ENCODE peak calls at places on chromosomes 3 and 15, in five cellular contexts. B is brain microvascular endothelial cell, L is WTC11, Z is AG09319, V is PC-3. Q is an unnamed sample.

GRCh38 chr15:88020806-88021205 is 235.7 kb downstream of the NTRK3 start:
- DNase-seq in B (no peak), L (no peak), Z (no peak), V (no peak), Q (no peak)

GRCh38 chr3:133843634-133844033 is 38.0 kb downstream of the SRPRB start:
- DNase-seq in B (peak; percentile 88), L (no peak), Z (no peak), V (no peak), Q (no peak)

GRCh38 chr3:112671930-112672715 is 31.2 kb upstream of the CCDC80 start:
- DNase-seq in B (peak; percentile 92), L (no peak), Z (peak; percentile 94), V (peak; percentile 80), Q (no peak)

GRCh38 chr3:23880703-23881339 is 36.0 kb downstream of the NKIRAS1 start:
- DNase-seq in B (no peak), L (no peak), Z (no peak), V (no peak), Q (no peak)

GRCh38 chr3:138578141-138578540 is 15.9 kb downstream of the CEP70 start:
- DNase-seq in B (no peak), L (no peak), Z (no peak), V (no peak), Q (no peak)

GRCh38 chr3:94524102-94524922 is 461.5 kb downstream of the NSUN3 start:
- DNase-seq in B (no peak), L (no peak), Z (no peak), V (no peak), Q (no peak)

GRCh38 chr3:39138804-39139415 is 14.5 kb downstream of the CSRNP1 start:
- DNase-seq in B (no peak), L (no peak), Z (no peak), V (no peak), Q (no peak)

GRCh38 chr3:58577269-58577821 is at the start of gene FAM107A:
- DNase-seq in B (peak; percentile 45), L (peak; percentile 58), Z (peak; percentile 74), V (peak; percentile 33), Q (no peak)

GRCh38 chr3:65893631-65894030 is 145.1 kb downstream of the MAGI1 start:
- DNase-seq in B (no peak), L (no peak), Z (no peak), V (no peak), Q (no peak)

GRCh38 chr3:156371683-156372082 is 183.2 kb downstream of the SSR3 start:
- DNase-seq in B (no peak), L (no peak), Z (no peak), V (no peak), Q (no peak)

GRCh38 chr15:73688455-73688854 is 4.3 kb downstream of the CD276 start:
- DNase-seq in B (peak; percentile 49), L (no peak), Z (no peak), V (no peak), Q (no peak)

GRCh38 chr3:9098716-9099675 is 135.7 kb upstream of the RAD18 start:
- DNase-seq in B (no peak), L (no peak), Z (no peak), V (peak; percentile 56), Q (no peak)

GRCh38 chr15:68819451-68820204 is 1.1 kb downstream of the ANP32A start:
- DNase-seq in B (peak; percentile 31), L (peak; percentile 34), Z (no peak), V (peak; percentile 36), Q (no peak)

GRCh38 chr3:36700537-36701248 is 63.7 kb downstream of the DCLK3 start:
- DNase-seq in B (peak; percentile 84), L (peak; percentile 69), Z (peak; percentile 50), V (peak; percentile 81), Q (no peak)

GRCh38 chr3:157128771-157129671 is 30.9 kb downstream of the CCNL1 start:
- DNase-seq in B (peak; percentile 57), L (peak; percentile 18), Z (no peak), V (peak; percentile 82), Q (no peak)

GRCh38 chr3:100580147-100580546 is 29.3 kb upstream of the ADGRG7 start:
- DNase-seq in B (no peak), L (no peak), Z (no peak), V (no peak), Q (no peak)

GRCh38 chr3:33490641-33491241 is 50.5 kb upstream of the UBP1 start:
- DNase-seq in B (no peak), L (no peak), Z (no peak), V (no peak), Q (no peak)

GRCh38 chr3:129383292-129383860 is 45.1 kb downstream of the EFCAB12 start:
- DNase-seq in B (peak; percentile 61), L (peak; percentile 77), Z (peak; percentile 11), V (peak; percentile 73), Q (no peak)

GRCh38 chr3:160929595-160929994 is 173.6 kb downstream of the PPM1L start:
- DNase-seq in B (peak; percentile 28), L (no peak), Z (peak; percentile 4), V (peak; percentile 47), Q (no peak)

GRCh38 chr3:190000861-190001196 is 119.9 kb downstream of the P3H2 start:
- DNase-seq in B (no peak), L (no peak), Z (no peak), V (no peak), Q (no peak)

GRCh38 chr3:159879598-159879997 is 109.0 kb upstream of the IL12A start:
- DNase-seq in B (no peak), L (no peak), Z (no peak), V (no peak), Q (no peak)

GRCh38 chr3:66082679-66083078 is 44.0 kb upstream of the MAGI1 start:
- DNase-seq in B (no peak), L (no peak), Z (no peak), V (no peak), Q (no peak)

GRCh38 chr3:185825639-185826481 is 1.0 kb upstream of the IGF2BP2 start:
- DNase-seq in B (no peak), L (peak; percentile 70), Z (no peak), V (peak; percentile 64), Q (no peak)

GRCh38 chr3:71681224-71681668 is 44.0 kb downstream of the EIF4E3 start:
- DNase-seq in B (peak; percentile 75), L (peak; percentile 66), Z (no peak), V (peak; percentile 80), Q (no peak)

GRCh38 chr15:57251941-57252340 is 124.4 kb upstream of the CGNL1 start:
- DNase-seq in B (no peak), L (no peak), Z (peak; percentile 19), V (peak; percentile 4), Q (no peak)

GRCh38 chr3:74041068-74041675 is 416.4 kb upstream of the PDZRN3 start:
- DNase-seq in B (no peak), L (no peak), Z (no peak), V (no peak), Q (no peak)

GRCh38 chr15:56759450-56759845 is 26.1 kb upstream of the ZNF280D start:
- DNase-seq in B (peak; percentile 98), L (no peak), Z (peak; percentile 77), V (peak; percentile 72), Q (no peak)

GRCh38 chr3:120025520-120025919 is 68.7 kb downstream of the GSK3B start:
- DNase-seq in B (no peak), L (no peak), Z (no peak), V (peak; percentile 71), Q (no peak)

GRCh38 chr3:4738737-4739274 is 240.4 kb upstream of the BHLHE40 start:
- DNase-seq in B (peak; percentile 24), L (no peak), Z (no peak), V (no peak), Q (peak; percentile 63)

GRCh38 chr3:67384790-67385397 is 269.5 kb downstream of the SUCLG2 start:
- DNase-seq in B (peak; percentile 24), L (peak; percentile 78), Z (peak; percentile 12), V (peak; percentile 52), Q (no peak)

GRCh38 chr3:36993326-36994283 is at the start of gene MLH1:
- DNase-seq in B (peak; percentile 100), L (peak; percentile 99), Z (peak; percentile 100), V (peak; percentile 100), Q (peak; percentile 93)

GRCh38 chr3:30693470-30694120 is 87.2 kb downstream of the TGFBR2 start:
- DNase-seq in B (peak; percentile 64), L (peak; percentile 35), Z (peak; percentile 43), V (peak; percentile 82), Q (no peak)

DNA sequence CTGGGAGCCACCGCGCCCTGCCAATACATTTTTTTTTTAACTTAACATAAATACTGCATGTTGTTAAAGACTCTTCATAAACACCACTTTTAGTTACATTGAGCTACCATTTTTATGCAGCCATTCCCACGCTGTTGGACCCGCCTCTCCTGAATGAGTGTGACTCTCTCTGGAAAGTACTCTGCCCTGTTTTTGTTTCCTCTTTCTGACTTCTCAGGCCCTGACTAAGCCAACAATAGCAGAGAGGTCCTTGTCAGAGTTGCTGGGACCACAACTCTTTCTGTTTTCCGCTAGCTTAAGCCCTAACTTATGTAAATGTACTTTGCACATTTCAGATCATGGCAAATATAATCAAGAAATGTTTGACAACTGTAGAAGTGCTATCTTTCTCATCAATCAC is 35.3 kb downstream of the PARP15 start:
- DNase-seq in B (peak; percentile 25), L (no peak), Z (no peak), V (no peak), Q (no peak)
- TF ChIP-seq CTCF in B (no peak), L (no peak), Z (no peak), V (no peak), Q (no peak)

GRCh38 chr3:43362183-43362582 is 75.8 kb downstream of the SNRK start:
- DNase-seq in B (no peak), L (no peak), Z (no peak), V (no peak), Q (no peak)
- TF ChIP-seq CTCF in B (no peak), L (no peak), Z (no peak), V (no peak), Q (no peak)

DNA sequence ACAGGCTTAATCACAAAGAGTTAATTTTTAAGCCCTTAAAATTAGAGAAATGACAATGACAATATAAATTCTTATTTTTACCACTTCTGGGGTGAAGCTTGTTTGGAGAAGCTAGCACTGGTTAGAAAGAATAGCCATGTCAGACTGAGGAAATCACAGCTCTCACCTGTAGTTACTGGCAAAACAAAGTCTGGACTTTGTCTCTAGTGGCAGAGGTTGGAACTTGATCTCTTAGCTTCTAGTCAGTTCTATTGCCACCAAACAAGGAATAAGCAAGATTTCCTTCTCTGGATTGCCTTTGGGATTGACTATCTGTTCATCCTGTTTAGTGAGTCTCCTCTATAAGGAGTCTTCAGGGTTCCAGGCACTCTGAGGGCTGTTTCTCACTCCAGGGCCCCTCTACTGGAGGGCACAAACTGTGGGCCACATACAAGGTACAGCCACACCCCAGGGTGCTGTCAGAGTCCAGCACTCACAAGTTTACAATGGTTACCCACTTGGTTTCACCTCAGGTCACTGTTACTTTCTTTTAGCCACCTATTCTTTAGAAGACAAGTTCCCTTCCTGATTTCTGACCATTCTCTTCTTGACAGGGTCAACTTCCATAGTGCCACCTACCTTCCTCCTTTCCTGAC is 426.6 kb upstream of the THBS1 start:
- DNase-seq in B (no peak), L (no peak), Z (no peak), V (peak; percentile 45), Q (no peak)
- TF ChIP-seq CTCF in B (peak; percentile 29), L (no peak), Z (peak; percentile 5), V (peak; percentile 43), Q (no peak)

DNA sequence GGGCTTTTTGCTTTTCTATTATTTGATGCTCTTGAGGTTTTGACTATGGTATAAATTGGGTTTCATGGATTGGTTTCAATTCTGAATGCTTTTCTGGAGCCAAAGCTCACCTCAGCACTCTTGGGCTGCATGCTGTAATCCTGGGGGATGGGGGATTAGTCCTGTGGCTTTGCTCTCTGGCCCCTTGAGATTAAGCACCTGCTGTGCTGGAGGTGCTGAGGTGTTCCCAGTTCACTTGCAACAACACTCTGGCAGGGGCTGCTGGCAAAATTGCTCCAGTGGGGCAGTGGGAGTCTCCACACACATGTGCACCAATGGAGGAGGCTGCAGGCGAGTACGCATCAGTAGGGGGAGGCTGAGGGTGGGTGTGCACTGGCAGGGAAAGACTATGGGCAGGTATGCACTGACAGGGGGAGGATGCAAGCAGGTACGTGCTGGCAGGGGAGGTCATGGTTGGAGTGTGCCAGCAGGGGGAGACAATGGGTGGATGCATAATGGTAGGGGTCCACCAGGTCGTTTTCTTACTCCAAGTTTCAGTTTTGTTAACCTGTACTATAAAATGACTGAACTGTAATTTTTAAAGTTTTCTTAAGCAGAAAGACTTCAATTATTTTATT is 489.2 kb downstream of the FGF12 start:
- DNase-seq in B (no peak), L (peak; percentile 41), Z (no peak), V (no peak), Q (no peak)
- TF ChIP-seq CTCF in B (peak; percentile 16), L (peak; percentile 21), Z (no peak), V (peak; percentile 25), Q (no peak)